ENCODE peak calls at places on chromosomes 12 and 14, in eight cellular contexts. One of them, this sample, is unnamed.
A peak's percentile ranks its signal among the peaks of the same experiment; 100 is the strongest.

GRCh38 chr12:107605293-107605692 is 80.3 kb upstream of the PWP1 start:
- DNase-seq in stomach: no peak
- DNase-seq in vagina: no peak
- DNase-seq in endodermal cell: peak; percentile 66
- DNase-seq in GM23338: no peak
- DNase-seq in right atrium auricular region: no peak
- DNase-seq in left ventricle myocardium inferior: no peak
- DNase-seq in ovary: no peak
- DNase-seq in this sample: no peak

GRCh38 chr14:77508249-77508648 is 9.6 kb upstream of the ISM2 start:
- DNase-seq in stomach: no peak
- DNase-seq in vagina: no peak
- DNase-seq in endodermal cell: no peak
- DNase-seq in GM23338: no peak
- DNase-seq in right atrium auricular region: no peak
- DNase-seq in left ventricle myocardium inferior: no peak
- DNase-seq in ovary: no peak
- DNase-seq in this sample: no peak

GRCh38 chr12:18643673-18644072 is 94.1 kb downstream of the PLCZ1 start:
- DNase-seq in stomach: no peak
- DNase-seq in vagina: no peak
- DNase-seq in endodermal cell: no peak
- DNase-seq in GM23338: no peak
- DNase-seq in right atrium auricular region: no peak
- DNase-seq in left ventricle myocardium inferior: no peak
- DNase-seq in ovary: no peak
- DNase-seq in this sample: no peak

GRCh38 chr14:44372807-44373497 is 134.1 kb downstream of the FSCB start:
- DNase-seq in stomach: no peak
- DNase-seq in vagina: no peak
- DNase-seq in endodermal cell: no peak
- DNase-seq in GM23338: no peak
- DNase-seq in right atrium auricular region: no peak
- DNase-seq in left ventricle myocardium inferior: no peak
- DNase-seq in ovary: no peak
- DNase-seq in this sample: no peak

GRCh38 chr14:56826214-56826613 is 15.9 kb upstream of the OTX2 start:
- DNase-seq in stomach: no peak
- DNase-seq in vagina: no peak
- DNase-seq in endodermal cell: no peak
- DNase-seq in GM23338: no peak
- DNase-seq in right atrium auricular region: no peak
- DNase-seq in left ventricle myocardium inferior: no peak
- DNase-seq in ovary: no peak
- DNase-seq in this sample: no peak

GRCh38 chr14:63231733-63232132 is 27.5 kb downstream of the RHOJ start:
- DNase-seq in stomach: no peak
- DNase-seq in vagina: no peak
- DNase-seq in endodermal cell: no peak
- DNase-seq in GM23338: no peak
- DNase-seq in right atrium auricular region: no peak
- DNase-seq in left ventricle myocardium inferior: no peak
- DNase-seq in ovary: no peak
- DNase-seq in this sample: no peak

GRCh38 chr12:111196532-111196931 is 172.4 kb downstream of the PHETA1 start:
- DNase-seq in stomach: no peak
- DNase-seq in vagina: no peak
- DNase-seq in endodermal cell: no peak
- DNase-seq in GM23338: no peak
- DNase-seq in right atrium auricular region: no peak
- DNase-seq in left ventricle myocardium inferior: no peak
- DNase-seq in ovary: no peak
- DNase-seq in this sample: no peak

GRCh38 chr14:85279407-85279806 is 250.5 kb upstream of the FLRT2 start:
- DNase-seq in stomach: no peak
- DNase-seq in vagina: no peak
- DNase-seq in endodermal cell: no peak
- DNase-seq in GM23338: no peak
- DNase-seq in right atrium auricular region: no peak
- DNase-seq in left ventricle myocardium inferior: no peak
- DNase-seq in ovary: no peak
- DNase-seq in this sample: no peak

GRCh38 chr12:14766649-14767215 is 36.5 kb downstream of the WBP11 start:
- DNase-seq in stomach: no peak
- DNase-seq in vagina: no peak
- DNase-seq in endodermal cell: no peak
- DNase-seq in GM23338: no peak
- DNase-seq in right atrium auricular region: no peak
- DNase-seq in left ventricle myocardium inferior: no peak
- DNase-seq in ovary: no peak
- DNase-seq in this sample: no peak

GRCh38 chr12:94717656-94718055 is 67.3 kb upstream of the TMCC3 start:
- DNase-seq in stomach: no peak
- DNase-seq in vagina: no peak
- DNase-seq in endodermal cell: no peak
- DNase-seq in GM23338: no peak
- DNase-seq in right atrium auricular region: no peak
- DNase-seq in left ventricle myocardium inferior: no peak
- DNase-seq in ovary: no peak
- DNase-seq in this sample: no peak

GRCh38 chr12:94718114-94718513 is 67.8 kb upstream of the TMCC3 start:
- DNase-seq in stomach: no peak
- DNase-seq in vagina: no peak
- DNase-seq in endodermal cell: no peak
- DNase-seq in GM23338: peak; percentile 30
- DNase-seq in right atrium auricular region: no peak
- DNase-seq in left ventricle myocardium inferior: no peak
- DNase-seq in ovary: no peak
- DNase-seq in this sample: no peak

GRCh38 chr12:94714378-94714777 is 64.0 kb upstream of the TMCC3 start:
- DNase-seq in stomach: no peak
- DNase-seq in vagina: peak; percentile 47
- DNase-seq in endodermal cell: no peak
- DNase-seq in GM23338: no peak
- DNase-seq in right atrium auricular region: no peak
- DNase-seq in left ventricle myocardium inferior: no peak
- DNase-seq in ovary: no peak
- DNase-seq in this sample: no peak

GRCh38 chr12:94717112-94717511 is 66.8 kb upstream of the TMCC3 start:
- DNase-seq in stomach: no peak
- DNase-seq in vagina: peak; percentile 54
- DNase-seq in endodermal cell: no peak
- DNase-seq in GM23338: peak; percentile 11
- DNase-seq in right atrium auricular region: no peak
- DNase-seq in left ventricle myocardium inferior: no peak
- DNase-seq in ovary: no peak
- DNase-seq in this sample: no peak

DNA sequence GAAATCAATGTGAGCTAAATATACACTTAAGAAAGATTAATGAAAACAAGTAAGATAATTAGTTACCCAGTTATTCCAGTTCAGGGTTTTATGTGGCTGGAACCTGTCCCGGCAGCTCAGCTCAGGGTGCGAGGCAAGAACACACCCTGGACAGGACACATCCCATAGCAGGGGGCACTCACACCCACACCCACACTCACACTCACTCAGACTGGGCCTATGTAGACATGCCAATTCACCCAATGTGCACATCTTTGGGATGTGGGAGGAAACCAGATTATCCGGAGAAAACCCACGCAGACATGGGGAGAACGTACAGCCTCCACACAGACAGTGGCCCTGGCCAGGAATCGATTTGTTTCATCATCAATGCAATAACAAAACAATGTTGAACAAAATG is 66.0 kb upstream of the TMCC3 start:
- DNase-seq in stomach: no peak
- DNase-seq in vagina: peak; percentile 56
- DNase-seq in endodermal cell: no peak
- DNase-seq in GM23338: no peak
- DNase-seq in right atrium auricular region: no peak
- DNase-seq in left ventricle myocardium inferior: no peak
- DNase-seq in ovary: no peak
- DNase-seq in this sample: no peak
- H3K27ac ChIP-seq in stomach: no peak overlapping the region
- H3K27ac ChIP-seq in vagina: no peak overlapping the region
- H3K27ac ChIP-seq in endodermal cell: no peak overlapping the region
- H3K27ac ChIP-seq in GM23338: no peak overlapping the region
- H3K27ac ChIP-seq in right atrium auricular region: no peak overlapping the region
- H3K27ac ChIP-seq in left ventricle myocardium inferior: no peak overlapping the region
- H3K27ac ChIP-seq in ovary: no peak overlapping the region
- H3K27ac ChIP-seq in this sample: no peak overlapping the region

DNA sequence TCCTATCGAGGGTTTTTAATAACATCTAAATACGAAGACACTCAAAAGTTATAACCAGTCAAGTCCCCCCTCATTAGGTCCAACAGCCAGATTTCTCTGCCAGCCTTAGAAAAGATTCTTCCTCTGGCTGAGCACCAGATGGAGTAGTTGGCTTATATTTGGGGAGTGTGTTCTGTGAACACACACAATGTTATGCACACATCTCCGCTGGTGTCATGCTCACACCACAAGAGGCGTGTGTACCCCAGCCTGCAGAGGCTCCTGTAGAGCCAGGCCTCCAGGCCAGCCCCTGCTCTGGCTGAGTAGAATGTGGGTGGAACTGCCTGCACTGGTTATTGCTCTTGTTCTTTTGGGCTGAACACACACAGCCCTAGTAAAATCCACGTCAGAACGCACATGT is 64.0 kb downstream of the PIWIL1 start:
- DNase-seq in stomach: no peak
- DNase-seq in vagina: no peak
- DNase-seq in endodermal cell: peak; percentile 75
- DNase-seq in GM23338: peak; percentile 21
- DNase-seq in right atrium auricular region: no peak
- DNase-seq in left ventricle myocardium inferior: no peak
- DNase-seq in ovary: no peak
- DNase-seq in this sample: no peak
- TF ChIP-seq CTCF in stomach: no peak
- TF ChIP-seq CTCF in vagina: no peak
- TF ChIP-seq CTCF in endodermal cell: peak; percentile 69
- TF ChIP-seq CTCF in GM23338: peak; percentile 45
- TF ChIP-seq CTCF in right atrium auricular region: no peak
- TF ChIP-seq CTCF in left ventricle myocardium inferior: peak; percentile 52
- TF ChIP-seq CTCF in ovary: no peak
- TF ChIP-seq CTCF in this sample: no peak

GRCh38 chr12:114397978-114398881 is 7.7 kb downstream of the TBX5 start:
- DNase-seq in stomach: no peak
- DNase-seq in vagina: no peak
- DNase-seq in endodermal cell: peak; percentile 74
- DNase-seq in GM23338: peak; percentile 40
- DNase-seq in right atrium auricular region: no peak
- DNase-seq in left ventricle myocardium inferior: no peak
- DNase-seq in ovary: no peak
- DNase-seq in this sample: no peak
- H3K27ac ChIP-seq in stomach: no peak overlapping the region
- H3K27ac ChIP-seq in vagina: no peak overlapping the region
- H3K27ac ChIP-seq in endodermal cell: no peak overlapping the region
- H3K27ac ChIP-seq in GM23338: no peak overlapping the region
- H3K27ac ChIP-seq in right atrium auricular region: peak overlapping the region; percentile 90
- H3K27ac ChIP-seq in left ventricle myocardium inferior: no peak overlapping the region
- H3K27ac ChIP-seq in ovary: no peak overlapping the region
- H3K27ac ChIP-seq in this sample: no peak overlapping the region

GRCh38 chr12:43098766-43099550 is 453.0 kb downstream of the ADAMTS20 start:
- DNase-seq in stomach: no peak
- DNase-seq in vagina: no peak
- DNase-seq in endodermal cell: no peak
- DNase-seq in GM23338: no peak
- DNase-seq in right atrium auricular region: no peak
- DNase-seq in left ventricle myocardium inferior: no peak
- DNase-seq in ovary: no peak
- DNase-seq in this sample: no peak

GRCh38 chr12:43102506-43103269 is 449.3 kb downstream of the ADAMTS20 start:
- DNase-seq in stomach: no peak
- DNase-seq in vagina: no peak
- DNase-seq in endodermal cell: no peak
- DNase-seq in GM23338: no peak
- DNase-seq in right atrium auricular region: no peak
- DNase-seq in left ventricle myocardium inferior: no peak
- DNase-seq in ovary: no peak
- DNase-seq in this sample: no peak

GRCh38 chr12:43099691-43100163 is 452.3 kb downstream of the ADAMTS20 start:
- DNase-seq in stomach: no peak
- DNase-seq in vagina: no peak
- DNase-seq in endodermal cell: no peak
- DNase-seq in GM23338: no peak
- DNase-seq in right atrium auricular region: no peak
- DNase-seq in left ventricle myocardium inferior: no peak
- DNase-seq in ovary: no peak
- DNase-seq in this sample: no peak

GRCh38 chr12:43098078-43098477 is 453.9 kb downstream of the ADAMTS20 start:
- DNase-seq in stomach: no peak
- DNase-seq in vagina: no peak
- DNase-seq in endodermal cell: no peak
- DNase-seq in GM23338: no peak
- DNase-seq in right atrium auricular region: no peak
- DNase-seq in left ventricle myocardium inferior: no peak
- DNase-seq in ovary: no peak
- DNase-seq in this sample: no peak

DNA sequence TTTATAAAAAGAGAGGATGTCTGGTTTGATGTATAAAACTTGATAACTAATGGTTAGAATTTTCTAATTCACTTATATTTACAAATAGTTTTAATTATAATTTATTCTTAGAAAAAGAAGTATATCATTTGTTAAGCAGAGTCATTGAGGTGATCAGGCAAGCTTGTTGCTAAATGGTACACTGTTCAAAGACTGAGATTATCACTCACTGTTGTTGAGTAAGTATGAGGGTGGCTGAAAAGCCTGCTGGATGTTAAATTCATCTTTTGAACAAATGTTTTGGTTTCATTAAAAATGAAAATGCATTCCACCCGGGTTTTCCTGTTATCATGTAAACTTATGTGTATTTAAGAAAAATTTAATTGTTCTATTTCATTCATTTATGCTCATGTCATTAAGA is 451.8 kb downstream of the ADAMTS20 start:
- DNase-seq in stomach: no peak
- DNase-seq in vagina: no peak
- DNase-seq in endodermal cell: no peak
- DNase-seq in GM23338: no peak
- DNase-seq in right atrium auricular region: no peak
- DNase-seq in left ventricle myocardium inferior: no peak
- DNase-seq in ovary: no peak
- DNase-seq in this sample: no peak
- TF ChIP-seq CTCF in stomach: no peak
- TF ChIP-seq CTCF in vagina: no peak
- TF ChIP-seq CTCF in endodermal cell: no peak
- TF ChIP-seq CTCF in GM23338: no peak
- TF ChIP-seq CTCF in right atrium auricular region: no peak
- TF ChIP-seq CTCF in left ventricle myocardium inferior: no peak
- TF ChIP-seq CTCF in ovary: no peak
- TF ChIP-seq CTCF in this sample: no peak

This sample was measured in lung.